ENCODE peak calls at places on chromosomes 1 and 21, in six cellular contexts. One of them, this sample, is unnamed.

GRCh38 chr1:214901718-214902117 is 180.8 kb upstream of the KCNK2 start:
- DNase-seq in CD8-positive, alpha-beta memory T cell: no peak
- DNase-seq in dorsolateral prefrontal cortex: no peak
- DNase-seq in mesenteric fat pad: no peak
- DNase-seq in germinal center: no peak
- DNase-seq in AG09319: no peak
- DNase-seq in this sample: no peak

GRCh38 chr1:67133177-67133576 is 1.6 kb downstream of the C1orf141 start:
- DNase-seq in CD8-positive, alpha-beta memory T cell: no peak
- DNase-seq in AG09319: no peak
- DNase-seq in germinal center: no peak
- DNase-seq in dorsolateral prefrontal cortex: no peak
- DNase-seq in mesenteric fat pad: no peak
- DNase-seq in this sample: no peak

GRCh38 chr1:90391116-90391515 is 326.0 kb downstream of the BARHL2 start:
- DNase-seq in AG09319: no peak
- DNase-seq in mesenteric fat pad: no peak
- DNase-seq in CD8-positive, alpha-beta memory T cell: no peak
- DNase-seq in dorsolateral prefrontal cortex: no peak
- DNase-seq in germinal center: no peak
- DNase-seq in this sample: no peak

GRCh38 chr1:230165526-230165925 is 98.5 kb downstream of the GALNT2 start:
- DNase-seq in dorsolateral prefrontal cortex: no peak
- DNase-seq in mesenteric fat pad: no peak
- DNase-seq in germinal center: no peak
- DNase-seq in AG09319: no peak
- DNase-seq in CD8-positive, alpha-beta memory T cell: no peak
- DNase-seq in this sample: no peak

GRCh38 chr1:41528726-41529605 is 44.5 kb upstream of the EDN2 start:
- DNase-seq in mesenteric fat pad: peak; percentile 47
- DNase-seq in dorsolateral prefrontal cortex: no peak
- DNase-seq in AG09319: no peak
- DNase-seq in germinal center: no peak
- DNase-seq in CD8-positive, alpha-beta memory T cell: no peak
- DNase-seq in this sample: peak; percentile 13

GRCh38 chr1:116115476-116115875 is 4.3 kb downstream of the MAB21L3 start:
- DNase-seq in CD8-positive, alpha-beta memory T cell: no peak
- DNase-seq in AG09319: peak; percentile 84
- DNase-seq in mesenteric fat pad: no peak
- DNase-seq in dorsolateral prefrontal cortex: no peak
- DNase-seq in germinal center: no peak
- DNase-seq in this sample: no peak

GRCh38 chr1:1298861-1299685 is 8.7 kb downstream of the ACAP3 start:
- DNase-seq in AG09319: no peak
- DNase-seq in germinal center: no peak
- DNase-seq in mesenteric fat pad: no peak
- DNase-seq in dorsolateral prefrontal cortex: peak; percentile 94
- DNase-seq in CD8-positive, alpha-beta memory T cell: no peak
- DNase-seq in this sample: no peak

GRCh38 chr1:108657701-108658100 is 3.2 kb downstream of the HENMT1 start:
- DNase-seq in germinal center: no peak
- DNase-seq in AG09319: no peak
- DNase-seq in CD8-positive, alpha-beta memory T cell: no peak
- DNase-seq in mesenteric fat pad: no peak
- DNase-seq in dorsolateral prefrontal cortex: no peak
- DNase-seq in this sample: no peak

GRCh38 chr21:46622226-46622625 is 13.2 kb upstream of the PRMT2 start:
- DNase-seq in dorsolateral prefrontal cortex: peak; percentile 50
- DNase-seq in mesenteric fat pad: no peak
- DNase-seq in CD8-positive, alpha-beta memory T cell: no peak
- DNase-seq in AG09319: no peak
- DNase-seq in germinal center: no peak
- DNase-seq in this sample: peak; percentile 68

GRCh38 chr1:40435471-40435870 is 14.8 kb upstream of the ZFP69B start:
- DNase-seq in mesenteric fat pad: no peak
- DNase-seq in CD8-positive, alpha-beta memory T cell: no peak
- DNase-seq in dorsolateral prefrontal cortex: no peak
- DNase-seq in germinal center: no peak
- DNase-seq in AG09319: no peak
- DNase-seq in this sample: no peak

GRCh38 chr1:229203030-229203751 is 67.7 kb upstream of the RAB4A start:
- DNase-seq in AG09319: no peak
- DNase-seq in CD8-positive, alpha-beta memory T cell: no peak
- DNase-seq in mesenteric fat pad: no peak
- DNase-seq in germinal center: peak; percentile 36
- DNase-seq in dorsolateral prefrontal cortex: no peak
- DNase-seq in this sample: no peak

GRCh38 chr1:157001304-157001703 is 44.2 kb downstream of the ARHGEF11 start:
- DNase-seq in CD8-positive, alpha-beta memory T cell: no peak
- DNase-seq in AG09319: no peak
- DNase-seq in germinal center: no peak
- DNase-seq in mesenteric fat pad: no peak
- DNase-seq in dorsolateral prefrontal cortex: no peak
- DNase-seq in this sample: no peak

GRCh38 chr1:203593723-203594122 is 32.9 kb upstream of the ATP2B4 start:
- DNase-seq in AG09319: no peak
- DNase-seq in dorsolateral prefrontal cortex: no peak
- DNase-seq in germinal center: peak; percentile 51
- DNase-seq in CD8-positive, alpha-beta memory T cell: peak; percentile 45
- DNase-seq in mesenteric fat pad: no peak
- DNase-seq in this sample: peak; percentile 66

GRCh38 chr1:186461014-186461413 is at the start of gene PDC:
- DNase-seq in AG09319: no peak
- DNase-seq in germinal center: no peak
- DNase-seq in CD8-positive, alpha-beta memory T cell: no peak
- DNase-seq in mesenteric fat pad: no peak
- DNase-seq in dorsolateral prefrontal cortex: no peak
- DNase-seq in this sample: no peak

GRCh38 chr1:168767885-168768584 is 39.0 kb upstream of the DPT start:
- DNase-seq in mesenteric fat pad: no peak
- DNase-seq in germinal center: no peak
- DNase-seq in AG09319: no peak
- DNase-seq in CD8-positive, alpha-beta memory T cell: no peak
- DNase-seq in dorsolateral prefrontal cortex: no peak
- DNase-seq in this sample: no peak

GRCh38 chr1:24641646-24642151 is 1.4 kb upstream of the SRRM1 start:
- DNase-seq in germinal center: peak; percentile 21
- DNase-seq in AG09319: no peak
- DNase-seq in dorsolateral prefrontal cortex: no peak
- DNase-seq in CD8-positive, alpha-beta memory T cell: no peak
- DNase-seq in mesenteric fat pad: no peak
- DNase-seq in this sample: peak; percentile 67

GRCh38 chr1:235239821-235240220 is 78.8 kb upstream of the RBM34 start:
- DNase-seq in dorsolateral prefrontal cortex: no peak
- DNase-seq in germinal center: no peak
- DNase-seq in CD8-positive, alpha-beta memory T cell: no peak
- DNase-seq in AG09319: no peak
- DNase-seq in mesenteric fat pad: no peak
- DNase-seq in this sample: no peak

GRCh38 chr1:157542676-157543075 is 9.6 kb downstream of the FCRL5 start:
- DNase-seq in dorsolateral prefrontal cortex: peak; percentile 28
- DNase-seq in CD8-positive, alpha-beta memory T cell: no peak
- DNase-seq in germinal center: no peak
- DNase-seq in AG09319: no peak
- DNase-seq in mesenteric fat pad: no peak
- DNase-seq in this sample: no peak

This sample was measured in natural killer cell treated with Interleukin-12 subunit alpha and Interleukin-12 subunit beta and Interleukin-15 and Interleukin-18, amount 100 ng/mL, for 72 hours.